ENCODE peak calls at places on chromosomes 5 and 9, in ten cellular contexts. I, B, E, R, O, C, X, M, U and D are unnamed samples. For H3K9me3, the result is how much of the 10 kb centered on the place peaks cover.

GRCh38 chr9:19782005-19782404 is 6.8 kb downstream of the SLC24A2 start:
- DNase-seq in E (no peak), C (peak), U (peak), M (no peak), R (no peak), B (no peak), X (no peak), O (no peak), I (no peak), D (no peak)

GRCh38 chr9:97666907-97667686 is 30.0 kb downstream of the XPA start:
- DNase-seq in E (no peak), X (no peak), M (no peak), I (no peak), O (no peak), C (no peak), B (no peak), R (no peak), U (no peak), D (no peak)

GRCh38 chr5:155027993-155028629 is 14.6 kb downstream of the KIF4B start:
- DNase-seq in E (peak), U (peak), C (no peak), R (no peak), I (no peak), M (no peak), X (no peak), B (no peak), O (no peak), D (no peak)

GRCh38 chr9:135474915-135475314 is 4.7 kb upstream of the PPP1R26 start:
- DNase-seq in M (no peak), O (no peak), E (peak), I (no peak), C (peak), R (no peak), B (no peak), X (no peak), U (peak), D (no peak)

GRCh38 chr5:139745121-139745799 is 50.3 kb upstream of the PSD2 start:
- DNase-seq in O (no peak), X (peak), M (no peak), C (no peak), R (no peak), I (peak), B (no peak), U (peak), E (peak), D (no peak)

GRCh38 chr5:170441385-170441784 is 52.2 kb upstream of the KCNMB1 start:
- DNase-seq in M (no peak), R (no peak), X (no peak), E (no peak), U (no peak), O (no peak), C (no peak), B (no peak), I (no peak), D (no peak)

GRCh38 chr9:88090151-88090581 is 48.1 kb downstream of the SPATA31C2 start:
- DNase-seq in C (peak), X (no peak), R (no peak), I (no peak), O (no peak), B (no peak), E (no peak), U (no peak), M (no peak), D (no peak)

GRCh38 chr5:107486489-107486888 is 184.2 kb downstream of the EFNA5 start:
- DNase-seq in B (no peak), I (no peak), M (no peak), E (peak), O (no peak), X (no peak), R (peak), C (no peak), U (no peak), D (no peak)

GRCh38 chr5:64632251-64632650 is 58.1 kb upstream of the SHISAL2B start:
- DNase-seq in O (no peak), E (no peak), C (peak), I (no peak), X (no peak), M (no peak), U (no peak), R (no peak), B (no peak), D (no peak)

GRCh38 chr5:64612349-64612961 is 77.8 kb upstream of the SHISAL2B start:
- DNase-seq in M (no peak), C (peak), B (no peak), X (no peak), I (no peak), R (no peak), O (peak), E (peak), U (peak), D (peak)

GRCh38 chr5:112977440-112977861 is 853 bp downstream of the DCP2 start:
- DNase-seq in X (no peak), C (no peak), M (no peak), U (no peak), I (no peak), B (no peak), R (no peak), E (no peak), O (no peak), D (no peak)

GRCh38 chr9:20305457-20305856 is 316.8 kb downstream of the MLLT3 start:
- DNase-seq in M (no peak), R (no peak), C (no peak), E (no peak), O (no peak), U (no peak), X (no peak), B (no peak), I (no peak), D (no peak)

GRCh38 chr5:107743357-107744000 is 72.7 kb upstream of the EFNA5 start:
- DNase-seq in I (no peak), X (no peak), B (no peak), E (no peak), M (no peak), O (no peak), C (no peak), U (peak), R (no peak), D (no peak)

GRCh38 chr9:73215249-73215648 is 63.6 kb downstream of the ANXA1 start:
- DNase-seq in U (no peak), R (no peak), I (no peak), E (no peak), M (no peak), C (no peak), O (peak), X (no peak), B (no peak), D (peak)

GRCh38 chr5:159412284-159413046 is 82.2 kb upstream of the IL12B start:
- DNase-seq in I (no peak), X (no peak), C (no peak), M (peak), U (no peak), R (peak), O (no peak), B (no peak), E (no peak), D (no peak)

GRCh38 chr5:147756566-147756965 is 26.0 kb downstream of the JAKMIP2 start:
- DNase-seq in O (no peak), C (no peak), M (no peak), E (no peak), B (no peak), X (no peak), I (no peak), U (no peak), R (no peak), D (no peak)

GRCh38 chr9:87375397-87376073 is 122.1 kb upstream of the DAPK1 start:
- DNase-seq in E (no peak), C (no peak), R (no peak), X (no peak), U (peak), I (no peak), B (no peak), O (no peak), M (no peak), D (no peak)

GRCh38 chr9:77933019-77933418 is 98.6 kb downstream of the GNAQ start:
- DNase-seq in C (no peak), E (no peak), O (no peak), B (no peak), X (no peak), I (no peak), U (no peak), R (no peak), M (no peak), D (no peak)

DNA sequence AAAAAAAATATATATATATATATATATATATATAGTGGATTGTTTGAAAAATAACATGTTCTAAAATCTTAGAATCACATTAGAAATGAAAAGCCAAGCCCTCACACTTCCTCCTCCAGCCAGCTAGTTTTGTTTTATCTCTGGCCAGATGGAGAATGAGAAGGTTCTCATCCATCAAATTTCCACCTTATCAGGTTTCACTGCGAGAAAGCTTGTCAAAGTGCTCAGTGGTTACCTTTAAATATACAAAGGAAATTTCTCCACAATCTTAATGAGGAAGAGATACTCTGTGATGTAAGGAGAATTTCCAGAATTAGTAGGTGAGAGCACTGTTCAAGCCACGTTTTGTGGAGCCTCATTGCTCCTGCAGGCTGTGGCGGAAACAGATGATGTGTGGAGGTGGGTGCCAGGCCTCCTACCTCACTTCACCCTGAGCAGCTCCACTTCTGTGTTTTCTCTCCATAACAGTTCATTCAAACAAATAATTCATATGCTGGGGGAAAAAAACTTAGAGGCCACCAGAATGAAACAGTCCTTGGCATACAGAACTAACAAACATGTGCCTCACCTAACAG is 71.9 kb downstream of the CDK5RAP2 start:
- DNase-seq in B (no peak), E (no peak), R (no peak), O (no peak), C (no peak), U (no peak), M (no peak), I (no peak), X (no peak), D (no peak)
- H3K9me3 ChIP-seq in B (under half), E (under half), R (under half), O (under half), C (under half), U (under half), M (under half), I (under half), X (under half), D (under half)

GRCh38 chr5:53726121-53726520 is 165.7 kb downstream of the NDUFS4 start:
- DNase-seq in B (no peak), R (no peak), M (no peak), E (no peak), C (no peak), O (no peak), U (no peak), X (no peak), I (no peak), D (no peak)
- H3K9me3 ChIP-seq in B (under half), R (under half), M (under half), E (under half), C (under half), O (under half), U (under half), X (under half), I (under half), D (under half)

DNA sequence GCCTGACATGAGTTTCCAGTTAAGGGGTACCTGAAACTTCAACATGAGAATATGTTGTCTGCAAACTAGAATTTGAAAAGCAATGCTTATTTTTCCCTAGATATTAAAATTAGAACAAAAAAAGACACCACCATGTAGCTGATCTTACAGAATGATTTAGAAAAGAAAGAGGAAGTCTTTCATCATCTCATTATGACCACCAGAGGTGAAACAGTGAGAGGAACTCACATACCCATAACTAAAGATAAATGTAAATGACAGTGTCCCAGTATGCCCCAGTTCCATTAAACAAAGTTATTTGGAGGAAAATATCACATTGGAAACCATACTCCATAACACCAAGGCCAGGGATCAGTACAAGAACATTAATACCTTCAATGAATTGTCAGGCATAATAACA is 6.9 kb downstream of the TAF7 start:
- DNase-seq in R (no peak), X (no peak), M (no peak), O (no peak), B (no peak), I (no peak), U (no peak), C (no peak), E (no peak), D (no peak)
- H3K9me3 ChIP-seq in R (half or more), X (under half), M (under half), O (under half), B (under half), I (under half), U (half or more), C (under half), E (under half), D (under half)

GRCh38 chr9:978117-978830 is 1.8 kb downstream of the DMRT3 start:
- DNase-seq in O (no peak), U (no peak), B (no peak), E (no peak), M (no peak), C (no peak), X (no peak), R (no peak), I (no peak), D (no peak)
- H3K9me3 ChIP-seq in O (under half), U (under half), B (under half), E (under half), M (under half), C (under half), X (under half), R (under half), I (under half), D (under half)

GRCh38 chr9:123724211-123724831 is 205.6 kb downstream of the DENND1A start:
- DNase-seq in X (no peak), U (peak), O (no peak), E (no peak), C (no peak), M (no peak), B (no peak), R (no peak), I (no peak), D (no peak)
- H3K9me3 ChIP-seq in X (under half), U (under half), O (under half), E (under half), C (under half), M (under half), B (under half), R (under half), I (under half), D (under half)

DNA sequence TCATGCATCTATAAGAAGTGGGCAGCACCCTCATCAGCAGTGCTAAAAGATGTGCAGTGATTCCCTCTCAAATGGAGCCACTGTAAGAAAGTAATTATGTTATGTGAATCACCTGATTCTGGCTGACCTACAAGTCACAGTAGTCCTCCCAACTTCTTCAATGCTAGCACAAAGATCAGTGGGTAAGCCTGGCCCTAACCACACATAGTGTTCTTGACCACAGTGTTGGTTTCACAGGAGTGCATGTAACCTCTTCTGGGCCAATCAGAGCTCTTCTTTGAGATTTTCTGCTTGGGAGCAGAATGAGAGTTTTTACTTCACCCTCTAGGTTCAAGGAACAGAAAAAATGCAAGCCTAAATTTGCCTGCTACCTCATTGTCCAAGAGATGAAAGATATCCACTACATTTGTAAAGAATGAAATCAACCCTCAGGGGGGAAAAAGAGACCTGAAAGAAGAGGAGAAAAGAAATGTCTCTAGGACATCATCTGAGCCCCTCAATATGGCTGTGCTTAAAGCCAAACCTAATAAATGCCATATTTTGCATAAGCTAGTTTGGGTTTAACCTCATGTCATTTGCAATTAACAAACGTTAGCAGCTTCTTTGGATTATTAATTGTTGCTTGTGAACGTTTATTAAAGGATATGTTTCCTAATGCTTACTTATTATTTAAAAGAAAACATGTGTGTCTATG is 65.3 kb upstream of the ADRB2 start:
- DNase-seq in X (no peak), U (no peak), I (no peak), R (no peak), C (no peak), M (no peak), E (no peak), O (no peak), B (no peak), D (no peak)
- H3K9me3 ChIP-seq in X (under half), U (under half), I (under half), R (under half), C (under half), M (under half), E (under half), O (under half), B (under half), D (under half)

GRCh38 chr9:17251100-17251499 is 116.3 kb downstream of the CNTLN start:
- DNase-seq in X (no peak), M (no peak), O (no peak), R (no peak), I (no peak), E (no peak), B (no peak), C (no peak), U (no peak), D (no peak)

GRCh38 chr9:17246770-17247169 is 111.9 kb downstream of the CNTLN start:
- DNase-seq in M (no peak), E (no peak), C (no peak), U (no peak), B (no peak), I (no peak), R (no peak), X (no peak), O (no peak), D (no peak)
- H3K9me3 ChIP-seq in M (under half), E (under half), C (under half), U (under half), B (under half), I (under half), R (under half), X (under half), O (under half), D (under half)